ENCODE peak calls at places on chromosomes 2 and 18, in six cellular contexts. N is lower lobe of right lung; H is A673; D is IMR-90; I is CD8-positive, alpha-beta memory T cell; V is keratinocyte. M is an unnamed sample.

GRCh38 chr18:52667388-52667787 is 327.4 kb downstream of the DCC start:
- DNase-seq in N (no peak), H (peak; percentile 80), D (no peak), I (no peak), V (no peak), M (no peak)

GRCh38 chr18:48206887-48207286 is 202.3 kb downstream of the ZBTB7C start:
- DNase-seq in N (no peak), H (no peak), D (no peak), I (no peak), V (no peak), M (no peak)

GRCh38 chr2:118477111-118477517 is 370.3 kb downstream of the EN1 start:
- DNase-seq in N (no peak), H (no peak), D (no peak), I (no peak), V (no peak), M (no peak)

GRCh38 chr2:11006191-11006590 is 94.5 kb downstream of the KCNF1 start:
- DNase-seq in N (no peak), H (no peak), D (no peak), I (no peak), V (no peak), M (no peak)

GRCh38 chr2:240922982-240923537 is 16.9 kb downstream of the CROCC2 start:
- DNase-seq in N (peak; percentile 42), H (peak; percentile 71), D (no peak), I (peak; percentile 24), V (no peak), M (no peak)

GRCh38 chr2:149099298-149099697 is 60.8 kb downstream of the LYPD6B start:
- DNase-seq in N (no peak), H (no peak), D (no peak), I (no peak), V (no peak), M (no peak)

GRCh38 chr18:24995738-24996137 is 356.2 kb downstream of the ZNF521 start:
- DNase-seq in N (no peak), H (no peak), D (peak; percentile 83), I (no peak), V (no peak), M (no peak)

GRCh38 chr18:47754311-47755101 is 176.0 kb downstream of the SMAD2 start:
- DNase-seq in N (no peak), H (peak; percentile 58), D (no peak), I (peak; percentile 54), V (no peak), M (no peak)

GRCh38 chr2:157291018-157291417 is 33.5 kb downstream of the GALNT5 start:
- DNase-seq in N (no peak), H (no peak), D (peak; percentile 13), I (no peak), V (no peak), M (no peak)

GRCh38 chr2:46861916-46862315 is 53.7 kb downstream of the MCFD2 start:
- DNase-seq in N (no peak), H (no peak), D (no peak), I (no peak), V (no peak), M (no peak)

GRCh38 chr2:168977608-168978007 is 53.5 kb downstream of the ABCB11 start:
- DNase-seq in N (no peak), H (no peak), D (no peak), I (no peak), V (no peak), M (no peak)

GRCh38 chr18:10188971-10189810 is 265.2 kb upstream of the APCDD1 start:
- DNase-seq in N (no peak), H (no peak), D (no peak), I (no peak), V (no peak), M (no peak)

GRCh38 chr18:80169607-80170006 is 60.5 kb downstream of the ADNP2 start:
- DNase-seq in N (peak; percentile 44), H (no peak), D (peak; percentile 50), I (no peak), V (no peak), M (no peak)

GRCh38 chr2:7825591-7826312 is 856.1 kb upstream of the ID2 start:
- DNase-seq in N (no peak), H (no peak), D (peak; percentile 68), I (no peak), V (no peak), M (no peak)

GRCh38 chr2:21381421-21381820 is 257.7 kb downstream of the TDRD15 start:
- DNase-seq in N (no peak), H (peak; percentile 46), D (peak; percentile 86), I (no peak), V (no peak), M (no peak)

GRCh38 chr18:62867521-62867920 is 152.2 kb downstream of the PHLPP1 start:
- DNase-seq in N (no peak), H (no peak), D (no peak), I (no peak), V (no peak), M (no peak)

GRCh38 chr2:98348066-98348561 is 1.9 kb downstream of the CNGA3 start:
- DNase-seq in N (no peak), H (no peak), D (no peak), I (no peak), V (no peak), M (no peak)

GRCh38 chr2:188114014-188114413 is 177.7 kb upstream of the GULP1 start:
- DNase-seq in N (no peak), H (no peak), D (peak; percentile 60), I (no peak), V (no peak), M (no peak)

GRCh38 chr18:79947881-79948610 is 3.4 kb downstream of the SLC66A2 start:
- DNase-seq in N (peak; percentile 26), H (no peak), D (no peak), I (no peak), V (no peak), M (no peak)

GRCh38 chr2:216516730-216517350 is 18.2 kb downstream of the RPL37A start:
- DNase-seq in N (no peak), H (peak; percentile 76), D (peak; percentile 74), I (no peak), V (no peak), M (no peak)

GRCh38 chr2:70686577-70687460 is 81.2 kb downstream of the ADD2 start:
- DNase-seq in N (no peak), H (peak; percentile 62), D (peak; percentile 46), I (no peak), V (peak; percentile 15), M (no peak)

GRCh38 chr18:61322265-61322873 is 10.9 kb upstream of the CDH20 start:
- DNase-seq in N (no peak), H (peak; percentile 77), D (peak; percentile 33), I (no peak), V (no peak), M (peak; percentile 83)

GRCh38 chr2:37775908-37776250 is 104.4 kb upstream of the CDC42EP3 start:
- DNase-seq in N (no peak), H (no peak), D (peak; percentile 84), I (no peak), V (peak; percentile 55), M (no peak)

GRCh38 chr2:120401275-120402069 is 55.5 kb downstream of the INHBB start:
- DNase-seq in N (no peak), H (no peak), D (no peak), I (no peak), V (no peak), M (no peak)

GRCh38 chr2:174985624-174986023 is 19.6 kb downstream of the CHN1 start:
- DNase-seq in N (no peak), H (peak; percentile 56), D (peak; percentile 65), I (no peak), V (no peak), M (no peak)

GRCh38 chr2:85600951-85601770 is 1.3 kb downstream of the TMEM150A start:
- DNase-seq in N (no peak), H (no peak), D (no peak), I (peak; percentile 42), V (no peak), M (no peak)

GRCh38 chr2:46394649-46395510 is 84.5 kb upstream of the TMEM247 start:
- DNase-seq in N (no peak), H (no peak), D (no peak), I (no peak), V (no peak), M (no peak)

GRCh38 chr2:26710743-26711456 is 18.4 kb downstream of the KCNK3 start:
- DNase-seq in N (no peak), H (no peak), D (no peak), I (no peak), V (no peak), M (no peak)

GRCh38 chr2:40434638-40435296 is 17.1 kb downstream of the SLC8A1 start:
- DNase-seq in N (no peak), H (peak; percentile 36), D (peak; percentile 93), I (no peak), V (peak; percentile 86), M (no peak)

GRCh38 chr2:120578576-120579352 is 156.9 kb upstream of the GLI2 start:
- DNase-seq in N (no peak), H (no peak), D (no peak), I (no peak), V (no peak), M (no peak)

GRCh38 chr2:58660046-58660445 is 418.9 kb upstream of the FANCL start:
- DNase-seq in N (no peak), H (no peak), D (no peak), I (no peak), V (no peak), M (no peak)

GRCh38 chr2:118721817-118722551 is 125.5 kb downstream of the EN1 start:
- DNase-seq in N (no peak), H (no peak), D (no peak), I (no peak), V (peak; percentile 80), M (no peak)

GRCh38 chr2:215391531-215391930 is 44.3 kb downstream of the FN1 start:
- DNase-seq in N (no peak), H (no peak), D (no peak), I (no peak), V (no peak), M (no peak)

GRCh38 chr18:76445275-76445674 is 49.8 kb downstream of the ZNF516 start:
- DNase-seq in N (no peak), H (peak; percentile 49), D (peak; percentile 84), I (no peak), V (no peak), M (no peak)

GRCh38 chr2:65429799-65430514 is 2.4 kb downstream of the SPRED2 start:
- DNase-seq in N (no peak), H (no peak), D (no peak), I (no peak), V (no peak), M (no peak)

GRCh38 chr2:179051250-179051649 is 1.3 kb upstream of the CCDC141 start:
- DNase-seq in N (no peak), H (no peak), D (no peak), I (no peak), V (no peak), M (no peak)
- H3K27ac ChIP-seq in N (no peak overlapping the region), H (no peak overlapping the region), D (no peak overlapping the region), I (no peak overlapping the region), V (no peak overlapping the region), M (no peak overlapping the region)

GRCh38 chr2:202023904-202024266 is 9.8 kb upstream of the FZD7 start:
- DNase-seq in N (peak; percentile 68), H (no peak), D (no peak), I (no peak), V (no peak), M (peak; percentile 5)
- H3K27ac ChIP-seq in N (no peak overlapping the region), H (no peak overlapping the region), D (no peak overlapping the region), I (no peak overlapping the region), V (no peak overlapping the region), M (no peak overlapping the region)

GRCh38 chr2:170710609-170710979 is 4.5 kb upstream of the SP5 start:
- DNase-seq in N (no peak), H (no peak), D (no peak), I (no peak), V (no peak), M (no peak)
- H3K27ac ChIP-seq in N (no peak overlapping the region), H (no peak overlapping the region), D (no peak overlapping the region), I (no peak overlapping the region), V (no peak overlapping the region), M (no peak overlapping the region)

GRCh38 chr2:44742054-44742453 is 199.4 kb upstream of the SIX3 start:
- DNase-seq in N (no peak), H (no peak), D (no peak), I (no peak), V (no peak), M (no peak)
- H3K27ac ChIP-seq in N (no peak overlapping the region), H (no peak overlapping the region), D (no peak overlapping the region), I (no peak overlapping the region), V (no peak overlapping the region), M (no peak overlapping the region)

M was measured in caudate nucleus.